ENCODE peak calls at places on chromosome 19, in nine cellular contexts. U is left ventricle myocardium inferior, P is transverse colon, W is cardiac muscle cell, Q is Caco-2, M is fibroblast of lung, K is mucosa of descending colon, G is right atrium auricular region, N is adrenal gland. Y is an unnamed sample. For H3K4me1, the result is how much of the 10 kb centered on the place peaks cover.

GRCh38 chr19:58575183-58576041 is 2.3 kb upstream of the MZF1 start:
- DNase-seq in U (peak), P (peak), W (peak), Q (peak), M (peak), K (peak), G (peak), N (peak), Y (peak)

GRCh38 chr19:50377051-50377441 is 789 bp downstream of the NR1H2 start:
- DNase-seq in U (no peak), P (peak), W (peak), Q (no peak), M (no peak), K (peak), G (no peak), N (no peak), Y (no peak)

GRCh38 chr19:19500975-19501644 is 14.2 kb downstream of the TSSK6 start:
- DNase-seq in U (no peak), P (no peak), W (no peak), Q (no peak), M (no peak), K (no peak), G (no peak), N (no peak), Y (no peak)

GRCh38 chr19:49340865-49341718 is 5.9 kb downstream of the CD37 start:
- DNase-seq in U (no peak), P (no peak), W (no peak), Q (peak), M (no peak), K (no peak), G (no peak), N (no peak), Y (no peak)

GRCh38 chr19:40588926-40589569 is 12.1 kb upstream of the LTBP4 start:
- DNase-seq in U (no peak), P (no peak), W (no peak), Q (no peak), M (no peak), K (no peak), G (no peak), N (no peak), Y (no peak)

GRCh38 chr19:39971380-39971841 is 446 bp downstream of the PSMC4 start:
- DNase-seq in U (peak), P (no peak), W (no peak), Q (no peak), M (no peak), K (no peak), G (no peak), N (no peak), Y (no peak)

GRCh38 chr19:31263317-31263716 is 85.9 kb downstream of the TSHZ3 start:
- DNase-seq in U (no peak), P (no peak), W (no peak), Q (no peak), M (no peak), K (no peak), G (no peak), N (peak), Y (no peak)

GRCh38 chr19:39599116-39599515 is 3.2 kb upstream of the LGALS13 start:
- DNase-seq in U (no peak), P (no peak), W (peak), Q (no peak), M (peak), K (no peak), G (no peak), N (no peak), Y (no peak)

GRCh38 chr19:55372316-55373081 is 2.2 kb upstream of the IL11 start:
- DNase-seq in U (no peak), P (no peak), W (no peak), Q (peak), M (peak), K (no peak), G (no peak), N (no peak), Y (no peak)

GRCh38 chr19:34676697-34677385 is at the start of gene SCGB2B2:
- DNase-seq in U (no peak), P (no peak), W (peak), Q (peak), M (no peak), K (no peak), G (peak), N (peak), Y (no peak)

GRCh38 chr19:48806818-48807589 is 3.8 kb downstream of the BCAT2 start:
- DNase-seq in U (no peak), P (peak), W (peak), Q (peak), M (peak), K (peak), G (no peak), N (no peak), Y (no peak)

GRCh38 chr19:18967358-18968146 is 26.5 kb upstream of the HOMER3 start:
- DNase-seq in U (peak), P (peak), W (no peak), Q (no peak), M (peak), K (no peak), G (peak), N (peak), Y (peak)

GRCh38 chr19:57280913-57281425 is 684 bp downstream of the ZNF460 start:
- DNase-seq in U (no peak), P (no peak), W (peak), Q (no peak), M (peak), K (peak), G (no peak), N (no peak), Y (no peak)

GRCh38 chr19:58538257-58539168 is 5.4 kb upstream of the TRIM28 start:
- DNase-seq in U (peak), P (no peak), W (peak), Q (peak), M (no peak), K (peak), G (no peak), N (no peak), Y (no peak)

GRCh38 chr19:38274734-38275133 is 10.4 kb downstream of the SPINT2 start:
- DNase-seq in U (peak), P (peak), W (peak), Q (no peak), M (no peak), K (peak), G (no peak), N (peak), Y (peak)
- H3K4me1 ChIP-seq in U (half or more), P (half or more), W (under half), Q (half or more), M (under half), K (half or more), G (under half), N (under half), Y (under half)

DNA sequence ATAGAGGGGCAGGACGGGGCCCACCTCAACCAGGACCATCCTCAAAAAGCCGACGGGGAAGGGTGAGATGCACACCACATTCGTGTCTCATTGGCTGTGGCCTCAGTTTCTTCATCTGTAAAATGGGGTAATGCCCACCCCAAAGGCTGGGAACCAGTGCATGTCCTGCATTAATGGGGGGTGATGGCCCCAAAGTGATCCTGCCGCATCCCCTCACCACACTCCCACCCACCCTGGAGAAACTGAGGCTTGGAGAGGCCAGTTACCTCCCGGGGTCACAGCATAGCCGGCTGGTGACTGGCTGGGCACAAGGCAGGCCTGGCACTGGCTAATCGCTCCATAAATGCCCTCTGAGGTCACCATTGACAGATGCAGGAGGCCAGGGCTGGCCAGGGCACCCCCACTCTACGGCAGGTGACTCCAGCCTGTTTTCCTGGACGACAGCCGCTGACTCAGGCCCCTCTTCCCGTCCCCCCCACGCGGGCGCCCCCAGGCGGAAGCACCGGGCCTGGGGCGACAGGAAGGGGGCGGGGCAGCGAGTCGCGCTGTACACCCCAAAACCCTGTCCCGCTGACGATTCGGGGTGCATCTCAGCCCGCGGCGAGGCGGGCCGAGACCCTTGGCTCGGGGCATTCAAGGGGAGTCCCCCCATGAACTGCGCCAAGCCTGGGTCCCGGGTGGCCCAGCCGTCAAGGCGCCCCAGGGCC is 483 bp upstream of the MIDN start:
- DNase-seq in U (peak), P (peak), W (no peak), Q (no peak), M (peak), K (peak), G (peak), N (peak), Y (peak)
- TF ChIP-seq CTCF in U (peak), P (peak), W (peak), Q (no peak), M (peak), K (no peak), G (no peak), N (peak), Y (no peak)

GRCh38 chr19:4768934-4769777 is 22.4 kb upstream of the FEM1A start:
- DNase-seq in U (peak), P (peak), W (peak), Q (peak), M (peak), K (peak), G (peak), N (peak), Y (peak)
- H3K4me3 ChIP-seq in U (no peak), P (no peak), W (no peak), Q (no peak), M (no peak), K (no peak), G (no peak), N (no peak), Y (no peak)

DNA sequence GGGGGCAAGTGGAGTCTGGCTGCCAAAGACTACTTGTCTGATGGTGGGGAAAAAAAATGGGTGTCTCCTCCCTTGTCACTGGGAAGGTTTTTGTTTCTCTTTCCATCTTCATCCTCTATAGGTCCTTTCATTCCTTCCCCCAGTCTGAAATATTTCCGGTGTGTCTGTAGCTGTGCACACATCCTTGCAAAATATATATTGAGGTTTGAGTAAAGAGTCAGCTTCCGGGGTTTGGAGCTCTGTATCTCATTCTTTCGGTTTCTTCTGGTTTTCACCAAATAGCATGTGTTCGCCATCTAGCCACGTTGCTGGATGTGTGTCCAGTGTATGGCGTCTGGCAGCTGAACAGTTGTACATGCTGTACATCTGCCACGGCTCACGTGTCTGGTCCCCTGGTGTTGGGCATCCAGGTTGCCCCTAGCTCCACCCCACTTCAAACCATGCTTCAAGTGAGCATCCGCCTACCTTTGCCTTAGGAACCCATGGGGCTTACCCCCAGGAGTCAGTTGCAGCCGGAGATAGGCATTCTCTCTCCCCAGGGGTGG is 142.2 kb downstream of the SIPA1L3 start:
- DNase-seq in U (no peak), P (peak), W (no peak), Q (no peak), M (no peak), K (no peak), G (no peak), N (no peak), Y (no peak)
- H3K4me1 ChIP-seq in U (under half), P (under half), W (under half), Q (under half), M (under half), K (under half), G (under half), N (under half), Y (under half)

DNA sequence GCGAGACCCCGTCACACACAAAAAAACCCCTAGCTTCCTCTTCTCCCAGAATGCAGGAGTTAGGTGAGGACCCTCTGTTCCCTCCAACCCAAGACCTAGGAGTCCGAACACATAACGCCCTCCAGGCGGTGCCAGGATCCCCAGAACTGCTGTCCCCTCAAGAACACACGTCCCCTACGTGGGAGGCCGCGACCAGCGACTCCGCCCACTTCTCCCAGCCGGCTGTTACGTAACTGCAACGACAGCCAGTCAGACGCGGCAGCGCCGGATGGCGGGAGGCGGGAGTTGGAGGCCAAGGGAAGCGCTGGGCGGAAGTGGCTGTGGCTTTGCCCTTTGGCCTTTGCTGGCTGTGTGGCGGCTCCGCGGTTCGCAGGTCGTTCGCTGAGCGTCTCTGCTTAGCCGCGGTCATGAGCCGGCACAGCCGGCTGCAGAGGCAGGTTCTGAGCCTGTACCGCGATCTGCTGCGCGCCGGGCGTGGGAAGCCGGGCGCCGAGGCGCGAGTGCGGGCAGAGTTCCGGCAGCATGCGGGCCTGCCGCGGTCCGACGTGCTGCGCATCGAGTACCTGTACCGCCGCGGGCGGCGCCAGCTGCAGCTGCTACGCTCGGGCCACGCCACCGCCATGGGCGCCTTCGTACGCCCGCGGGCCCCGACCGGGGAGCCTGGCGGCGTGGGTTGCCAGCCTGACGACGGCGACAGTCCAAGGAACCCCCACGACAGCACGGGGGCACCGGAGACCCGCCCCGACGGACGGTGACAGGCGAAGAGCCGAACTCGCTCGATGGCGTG is at the start of gene SDHAF1:
- DNase-seq in U (peak), P (peak), W (peak), Q (peak), M (peak), K (peak), G (peak), N (peak), Y (peak)
- TF ChIP-seq CTCF in U (no peak), P (no peak), W (no peak), Q (no peak), M (no peak), K (no peak), G (no peak), N (no peak), Y (peak)

DNA sequence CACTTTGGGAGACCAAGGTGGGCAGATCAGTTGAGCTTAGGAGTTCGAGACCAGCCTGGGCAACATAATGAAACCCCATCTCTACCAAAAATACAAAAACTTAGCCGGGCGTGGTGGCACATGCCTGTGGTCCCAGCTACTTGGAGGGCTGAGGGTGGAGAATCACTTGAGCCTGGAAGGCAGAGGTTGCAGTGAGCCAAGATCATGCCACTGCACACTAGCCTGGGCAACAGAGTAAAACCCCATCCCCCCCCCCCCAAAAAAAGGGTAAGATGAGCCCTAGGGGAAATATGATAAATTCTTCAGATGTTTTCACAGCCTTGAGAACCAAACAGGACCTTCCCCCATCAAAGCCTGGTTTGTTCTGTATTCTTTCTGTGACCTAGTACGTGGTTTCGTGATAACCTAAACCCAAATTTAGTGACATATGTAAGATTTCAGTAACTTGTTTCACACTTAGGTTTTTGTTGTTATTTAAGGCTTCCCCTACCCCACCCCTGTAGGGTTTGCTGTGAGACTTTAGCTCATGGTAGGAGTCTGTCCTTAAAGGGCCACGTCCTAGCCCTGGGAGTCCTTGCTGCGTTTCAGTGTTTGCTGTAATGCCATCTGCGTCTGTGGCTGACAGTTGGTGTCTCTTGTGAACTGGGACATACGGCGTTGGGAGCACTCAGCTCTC is 49.6 kb downstream of the MYO9B start:
- DNase-seq in U (no peak), P (no peak), W (no peak), Q (no peak), M (peak), K (no peak), G (no peak), N (no peak), Y (no peak)
- H3K4me3 ChIP-seq in U (no peak), P (no peak), W (no peak), Q (no peak), M (no peak), K (no peak), G (no peak), N (no peak), Y (no peak)

GRCh38 chr19:17755977-17756670 is 4.8 kb downstream of the FCHO1 start:
- DNase-seq in U (no peak), P (peak), W (peak), Q (peak), M (peak), K (peak), G (no peak), N (peak), Y (no peak)
- H3K4me1 ChIP-seq in U (under half), P (under half), W (under half), Q (under half), M (under half), K (under half), G (under half), N (under half), Y (under half)